ENCODE peak calls at places on chromosomes 13 and 19, in four cellular contexts. Y, Z, F and M are unnamed samples.

GRCh38 chr19:47863514-47863936 is 4.5 kb downstream of the TPRX2 start:
- DNase-seq in F (peak), Y (peak), Z (peak), M (peak)

GRCh38 chr19:17293605-17294004 is 9.6 kb downstream of the ABHD8 start:
- DNase-seq in Z (no peak), Y (no peak), F (no peak), M (no peak)

GRCh38 chr13:32284927-32285632 is 30.1 kb downstream of the ZAR1L start:
- DNase-seq in Y (no peak), Z (no peak), F (peak), M (no peak)

GRCh38 chr13:30880151-30880551 is 25.9 kb upstream of the MEDAG start:
- DNase-seq in Y (no peak), F (peak), Z (no peak), M (no peak)

GRCh38 chr13:107883561-107884175 is 331.7 kb downstream of the LIG4 start:
- DNase-seq in Z (no peak), F (peak), Y (no peak), M (no peak)

GRCh38 chr13:84032116-84032515 is 149.8 kb upstream of the SLITRK1 start:
- DNase-seq in F (no peak), Y (no peak), Z (no peak), M (no peak)

GRCh38 chr13:80717834-80718233 is 376.9 kb upstream of the SPRY2 start:
- DNase-seq in Z (no peak), F (no peak), Y (no peak), M (no peak)

GRCh38 chr13:111178417-111178816 is 63.3 kb downstream of the ARHGEF7 start:
- DNase-seq in Z (no peak), F (no peak), Y (no peak), M (no peak)

GRCh38 chr19:741506-742131 is 9.3 kb upstream of the MISP start:
- DNase-seq in Y (peak), Z (no peak), F (no peak), M (peak)

GRCh38 chr13:44796597-44797517 is 192.4 kb downstream of the NUFIP1 start:
- DNase-seq in Z (no peak), Y (no peak), F (no peak), M (no peak)

GRCh38 chr19:38449518-38449917 is 16.0 kb downstream of the RYR1 start:
- DNase-seq in Z (no peak), F (no peak), Y (no peak), M (no peak)

GRCh38 chr13:28489536-28489935 is 5.4 kb downstream of the FLT1 start:
- DNase-seq in Z (no peak), Y (no peak), F (peak), M (no peak)

GRCh38 chr13:113451951-113452421 is 1.3 kb downstream of the ADPRHL1 start:
- DNase-seq in Z (no peak), F (no peak), Y (no peak), M (no peak)

GRCh38 chr13:98370806-98371553 is 193.9 kb upstream of the RNF113B start:
- DNase-seq in Z (no peak), Y (no peak), F (peak), M (no peak)

GRCh38 chr13:29743229-29743786 is 107.1 kb downstream of the UBL3 start:
- DNase-seq in Y (peak), F (peak), Z (no peak), M (no peak)

GRCh38 chr19:2782357-2782935 is 627 bp downstream of the SGTA start:
- DNase-seq in F (no peak), Z (no peak), Y (peak), M (no peak)

GRCh38 chr13:52809310-52809769 is 39.1 kb downstream of the PCDH8 start:
- DNase-seq in Y (peak), Z (peak), F (peak), M (peak)

GRCh38 chr19:2822846-2823245 is 3.2 kb downstream of the ZNF554 start:
- DNase-seq in F (no peak), Z (no peak), Y (no peak), M (no peak)

GRCh38 chr19:12244370-12244769 is 50.3 kb downstream of the ZNF44 start:
- DNase-seq in Z (no peak), Y (peak), F (no peak), M (peak)

GRCh38 chr13:97512732-97513131 is 78.8 kb downstream of the RAP2A start:
- DNase-seq in F (no peak), Z (no peak), Y (no peak), M (no peak)

GRCh38 chr19:21705393-21705792 is 62.0 kb downstream of the ZNF100 start:
- DNase-seq in Z (no peak), F (no peak), Y (no peak), M (no peak)

GRCh38 chr19:9939301-9939913 is 3.1 kb upstream of the OLFM2 start:
- DNase-seq in F (peak), Z (no peak), Y (no peak), M (no peak)

GRCh38 chr13:48532146-48532472 is 771 bp downstream of the RCBTB2 start:
- DNase-seq in Z (no peak), F (peak), Y (no peak), M (no peak)

GRCh38 chr19:3612901-3613741 is 6.4 kb upstream of the TBXA2R start:
- DNase-seq in Z (no peak), F (no peak), Y (no peak), M (no peak)

GRCh38 chr19:11324748-11325389 is 14.6 kb downstream of the RAB3D start:
- DNase-seq in Z (no peak), Y (no peak), F (no peak), M (no peak)

GRCh38 chr13:28022848-28023518 is 34.5 kb upstream of the URAD start:
- DNase-seq in F (peak), Z (no peak), Y (no peak), M (no peak)

GRCh38 chr13:112152846-112153245 is 85.9 kb downstream of the SOX1 start:
- DNase-seq in Z (peak), F (no peak), Y (no peak), M (no peak)

GRCh38 chr13:36718146-36718545 is 44.3 kb downstream of the SERTM1 start:
- DNase-seq in Y (no peak), F (peak), Z (no peak), M (no peak)

GRCh38 chr13:107271226-107271625 is 703.3 kb upstream of the ARGLU1 start:
- DNase-seq in Z (no peak), Y (no peak), F (peak), M (no peak)

GRCh38 chr19:4861147-4861546 is 6.3 kb downstream of the PLIN3 start:
- DNase-seq in Z (no peak), F (no peak), Y (no peak), M (no peak)

GRCh38 chr13:83890358-83890757 is 8.1 kb upstream of the SLITRK1 start:
- DNase-seq in Z (no peak), F (no peak), Y (no peak), M (no peak)

GRCh38 chr19:55485439-55486011 is 537 bp downstream of the NAT14 start:
- DNase-seq in F (no peak), Y (peak), Z (peak), M (peak)

GRCh38 chr13:25267715-25268114 is 19.6 kb downstream of the MTMR6 start:
- DNase-seq in F (peak), Z (no peak), Y (peak), M (peak)

GRCh38 chr19:55075366-55075998 is at the start of gene EPS8L1:
- DNase-seq in Y (no peak), F (no peak), Z (peak), M (no peak)

GRCh38 chr13:76380436-76381065 is 505.7 kb downstream of the KCTD12 start:
- DNase-seq in F (peak), Z (no peak), Y (no peak), M (no peak)

GRCh38 chr13:83950284-83950683 is 68.0 kb upstream of the SLITRK1 start:
- DNase-seq in F (no peak), Z (no peak), Y (no peak), M (no peak)